ENCODE peak calls at places on chromosomes 4 and X, in six cellular contexts. I is fibroblast of the aortic adventitia; U is heart left ventricle; O is CD8-positive, alpha-beta memory T cell; N is PC-3; H is esophagus squamous epithelium. J is an unnamed sample.

GRCh38 chr4:181161669-181162068 is 1081.5 kb upstream of the TENM3 start:
- DNase-seq in U (no peak), H (no peak), O (no peak), N (peak), I (no peak), J (no peak)

GRCh38 chrX:17377047-17377692 is 2.2 kb downstream of the NHS start:
- DNase-seq in O (no peak), N (no peak), I (peak), U (peak), H (no peak), J (peak)

GRCh38 chrX:140526138-140526537 is 21.3 kb upstream of the SOX3 start:
- DNase-seq in O (no peak), H (no peak), I (no peak), N (no peak), U (no peak), J (peak)

GRCh38 chrX:69161371-69161770 is 3.9 kb downstream of the PJA1 start:
- DNase-seq in N (no peak), H (no peak), U (no peak), I (no peak), O (no peak), J (no peak)

GRCh38 chr4:40909363-40909876 is 159.7 kb downstream of the NSUN7 start:
- DNase-seq in O (no peak), I (peak), N (peak), H (no peak), U (no peak), J (peak)

GRCh38 chr4:124343711-124344110 is 368.8 kb downstream of the ANKRD50 start:
- DNase-seq in H (no peak), I (no peak), N (no peak), U (no peak), O (no peak), J (no peak)

GRCh38 chr4:6906046-6906445 is 3.6 kb upstream of the TBC1D14 start:
- DNase-seq in H (no peak), I (no peak), O (no peak), U (peak), N (no peak), J (no peak)

GRCh38 chr4:138458751-138459150 is 216.6 kb upstream of the SLC7A11 start:
- DNase-seq in I (no peak), H (no peak), O (no peak), N (no peak), U (no peak), J (no peak)

GRCh38 chr4:103137446-103137827 is 37.8 kb upstream of the BDH2 start:
- DNase-seq in U (no peak), H (no peak), N (peak), I (peak), O (no peak), J (peak)

GRCh38 chr4:53076335-53076958 is 214.3 kb downstream of the RASL11B start:
- DNase-seq in H (no peak), U (no peak), N (no peak), O (no peak), I (no peak), J (no peak)

GRCh38 chrX:129976441-129976840 is 6.0 kb upstream of the BCORL1 start:
- DNase-seq in H (no peak), U (no peak), O (no peak), I (no peak), N (no peak), J (no peak)

GRCh38 chr4:112184438-112184837 is 39.2 kb downstream of the FAM241A start:
- DNase-seq in N (no peak), U (no peak), I (no peak), O (no peak), H (no peak), J (no peak)

GRCh38 chr4:5940470-5941203 is 47.8 kb upstream of the CRMP1 start:
- DNase-seq in O (no peak), I (no peak), H (no peak), U (no peak), N (peak), J (peak)

GRCh38 chrX:39204945-39205344 is 403.7 kb downstream of the MID1IP1 start:
- DNase-seq in I (no peak), O (no peak), U (no peak), H (no peak), N (no peak), J (no peak)

GRCh38 chr4:173794662-173795061 is 264.6 kb upstream of the HAND2 start:
- DNase-seq in H (no peak), O (no peak), N (peak), U (no peak), I (peak), J (peak)

GRCh38 chr4:100949350-100949935 is 397.9 kb downstream of the PPP3CA start:
- DNase-seq in N (peak), U (no peak), H (no peak), I (no peak), O (no peak), J (no peak)

GRCh38 chrX:119871245-119871598 is 311 bp downstream of the RNF113A start:
- DNase-seq in N (no peak), O (peak), H (no peak), U (no peak), I (no peak), J (no peak)

DNA sequence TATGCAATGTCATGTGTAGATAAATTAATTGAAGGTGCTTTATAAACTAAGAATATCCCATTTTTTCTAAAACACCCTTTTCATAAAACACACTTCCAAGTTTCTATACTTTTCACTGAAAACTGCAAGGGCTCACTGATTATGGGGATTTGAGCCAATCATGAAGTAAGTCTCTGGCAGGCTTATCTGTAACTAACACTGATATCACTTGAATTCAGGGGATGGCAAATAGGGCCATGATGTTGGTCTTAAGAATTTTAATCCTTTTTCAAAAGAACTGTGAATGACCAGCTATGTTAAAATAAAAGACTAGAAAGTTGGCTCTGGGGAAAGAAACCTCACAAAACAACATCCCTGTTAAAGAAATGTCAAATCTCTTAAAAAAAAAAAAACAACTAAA is 13.0 kb upstream of the SEC24D start:
- DNase-seq in N (no peak), O (no peak), H (no peak), U (no peak), I (no peak), J (no peak)
- H3K4me3 ChIP-seq in N (no peak), O (no peak), H (no peak), U (no peak), I (no peak), J (no peak)

DNA sequence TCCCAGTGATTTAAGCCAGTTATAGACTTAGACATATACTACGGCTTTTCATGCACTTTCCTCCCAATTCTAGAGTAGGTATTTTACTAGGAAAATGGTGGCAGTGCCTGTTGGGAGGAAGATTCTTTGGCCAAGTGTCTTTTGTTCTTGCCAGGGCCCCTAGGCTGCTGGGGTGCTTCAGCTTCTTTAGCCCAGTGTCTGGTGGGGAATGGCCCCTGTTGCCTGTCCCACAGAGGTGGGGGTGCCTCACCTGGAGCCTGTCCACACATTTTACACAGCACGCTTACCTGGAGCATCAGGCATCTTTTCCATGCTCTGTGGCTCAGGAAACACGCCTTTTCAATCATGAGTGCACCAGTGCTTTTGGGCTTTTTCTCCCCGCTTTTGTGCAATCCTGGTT is 33.2 kb upstream of the MSANTD1 start:
- DNase-seq in H (no peak), N (no peak), I (no peak), O (no peak), U (no peak), J (no peak)
- H3K4me3 ChIP-seq in H (no peak), N (no peak), I (no peak), O (no peak), U (no peak), J (no peak)

GRCh38 chr4:76943790-76944189 is 5.8 kb upstream of the SEPTIN11 start:
- DNase-seq in I (no peak), O (no peak), N (no peak), U (peak), H (no peak), J (no peak)

GRCh38 chr4:76947369-76947768 is 2.2 kb upstream of the SEPTIN11 start:
- DNase-seq in O (no peak), N (no peak), I (peak), H (no peak), U (no peak), J (peak)

GRCh38 chr4:76948441-76949292 is 885 bp upstream of the SEPTIN11 start:
- DNase-seq in U (peak), H (no peak), N (peak), O (peak), I (peak), J (peak)

GRCh38 chr4:76939184-76939583 is 10.4 kb upstream of the SEPTIN11 start:
- DNase-seq in N (no peak), I (no peak), U (no peak), O (no peak), H (no peak), J (no peak)

DNA sequence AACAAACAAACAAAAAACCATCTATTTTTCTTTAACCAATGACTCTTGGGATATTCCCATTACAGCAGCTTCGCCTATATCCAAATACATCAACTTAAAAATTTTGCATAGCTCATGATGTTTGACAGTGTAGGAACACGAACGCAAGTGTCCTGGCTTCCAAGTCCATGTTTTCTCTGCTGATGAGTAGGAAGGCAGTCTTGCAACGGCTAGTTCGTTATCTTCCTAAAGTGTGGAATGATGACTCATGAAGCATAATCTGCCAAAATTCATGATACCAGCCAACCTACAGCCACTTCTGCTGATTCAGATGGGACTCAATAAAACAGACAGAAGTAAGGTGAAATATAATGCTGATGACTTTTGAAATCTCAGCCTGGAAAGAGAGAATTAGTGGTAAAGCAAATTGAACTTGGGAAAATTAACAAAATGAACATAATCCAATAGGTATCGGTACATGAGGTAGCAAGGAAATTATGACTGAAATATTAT is 6.4 kb upstream of the SEPTIN11 start:
- DNase-seq in H (no peak), O (no peak), N (no peak), I (peak), U (no peak), J (peak)
- H3K4me3 ChIP-seq in H (no peak), O (no peak), N (no peak), I (no peak), U (no peak), J (no peak)

DNA sequence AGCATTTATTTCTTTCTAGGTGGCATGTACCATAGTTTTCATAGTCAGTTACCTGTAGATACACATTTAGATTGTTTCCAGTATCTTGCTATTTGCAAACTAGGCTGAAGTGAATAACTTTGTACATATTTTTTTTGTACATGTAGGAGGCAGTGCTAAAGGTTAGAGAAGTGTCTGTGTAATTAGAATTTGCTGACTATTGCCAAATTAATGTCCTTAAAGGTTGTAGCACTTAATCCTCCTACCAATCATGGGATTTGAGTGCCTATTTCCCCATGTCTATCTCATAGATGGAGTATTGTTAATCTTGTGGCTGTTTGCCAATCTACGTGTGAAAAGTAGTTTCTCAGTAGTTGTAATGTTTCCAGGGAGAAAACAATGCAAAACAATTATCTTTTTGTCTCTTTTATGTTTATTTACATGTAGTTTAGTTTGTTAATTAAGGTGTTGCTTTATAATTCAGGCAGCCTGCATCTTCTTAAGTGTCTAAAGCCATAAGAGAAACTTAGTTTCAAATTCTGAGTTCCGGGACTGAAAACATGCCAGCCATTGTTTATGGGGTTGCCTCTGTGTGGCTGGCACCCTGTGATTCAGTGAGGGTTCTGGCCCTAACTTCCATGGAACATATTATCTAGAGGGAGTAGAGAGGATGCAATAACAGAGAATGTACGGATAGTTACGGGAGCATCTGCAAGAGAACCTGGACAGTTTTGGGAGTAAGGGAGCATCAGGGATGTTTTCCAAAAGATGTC is 142.4 kb downstream of the KLHL8 start:
- DNase-seq in N (no peak), I (no peak), U (no peak), H (no peak), O (no peak), J (no peak)
- H3K4me3 ChIP-seq in N (no peak), I (no peak), U (no peak), H (no peak), O (no peak), J (no peak)

DNA sequence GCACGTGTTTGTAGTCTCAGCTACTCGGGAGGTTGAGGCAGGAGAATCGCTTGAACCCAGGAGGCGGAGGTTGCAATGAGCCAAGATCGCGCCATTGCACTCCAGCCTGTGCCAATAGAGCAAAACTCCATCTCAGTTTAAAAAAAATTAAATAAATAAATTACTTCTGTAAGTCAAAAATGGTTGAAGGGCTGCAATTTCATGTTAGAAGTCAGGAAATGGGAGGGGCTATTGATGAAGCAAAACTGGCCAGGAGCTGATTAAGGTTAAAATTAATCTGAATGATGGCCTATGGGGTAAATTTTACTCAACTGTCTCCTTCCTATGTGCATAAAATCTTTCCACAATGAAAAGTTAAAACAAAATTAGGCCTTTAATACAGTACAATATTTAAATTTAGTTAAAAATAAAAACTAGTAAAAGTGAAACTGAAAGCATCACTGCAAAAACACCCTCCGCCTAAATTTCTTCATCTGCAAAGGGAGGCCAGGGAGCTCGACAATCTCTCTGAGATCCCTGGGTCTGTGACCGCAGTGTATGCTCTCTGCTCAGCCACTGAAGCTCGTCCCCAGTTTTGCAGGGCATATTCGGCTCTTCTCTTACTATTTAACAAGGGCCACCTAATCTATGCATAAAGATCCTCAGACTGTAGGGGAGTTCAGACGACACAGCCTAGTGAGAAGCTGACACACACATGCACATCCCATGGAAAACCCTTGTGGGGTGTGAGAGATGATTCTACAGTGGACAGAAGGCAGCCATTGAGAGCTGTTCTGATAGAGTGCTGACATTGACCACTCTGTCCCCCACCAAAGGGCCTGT is 57.2 kb downstream of the IRF2 start:
- DNase-seq in H (no peak), N (no peak), O (peak), U (no peak), I (peak), J (peak)
- H3K4me3 ChIP-seq in H (peak), N (no peak), O (peak), U (peak), I (peak), J (no peak)

GRCh38 chr4:185932491-185932890 is 120.5 kb upstream of the SORBS2 start:
- DNase-seq in I (peak), N (no peak), O (no peak), U (no peak), H (no peak), J (peak)
- H3K4me3 ChIP-seq in I (peak), N (no peak), O (no peak), U (no peak), H (no peak), J (peak)

J was measured in choroid plexus epithelial cell.